ENCODE peak calls at places on chromosomes 6 and 20, in seven cellular contexts. W is activated effector memory CD4-positive, alpha-beta T cell treated with Interleukin-2 at 50 U/mL for 16 hours; H is cardiac fibroblast; P is activated CD8-positive, alpha-beta T cell treated with anti-CD3 and anti-CD28 coated beads for 36 hours; X is NCI-H2171 treated with DMSO at 0.1 percent for 48 hours; U is ELR; K is posterior cingulate gyrus. Y is an unnamed sample.

GRCh38 chr20:25324412-25324811 is 66.2 kb downstream of the ABHD12 start:
- DNase-seq in W (no peak), H (no peak), P (no peak), X (no peak), U (no peak), K (no peak), Y (no peak)

GRCh38 chr20:13220857-13221297 is at the start of gene ISM1:
- DNase-seq in W (peak), H (peak), P (peak), X (no peak), U (no peak), K (peak), Y (peak)

GRCh38 chr6:112841553-112842337 is 494.6 kb downstream of the RFPL4B start:
- DNase-seq in W (no peak), H (no peak), P (no peak), X (no peak), U (no peak), K (no peak), Y (peak)

GRCh38 chr20:64025826-64026412 is 10.1 kb upstream of the C20orf204 start:
- DNase-seq in W (no peak), H (no peak), P (no peak), X (no peak), U (no peak), K (no peak), Y (no peak)

GRCh38 chr6:49454787-49455709 is 8.0 kb downstream of the MMUT start:
- DNase-seq in W (no peak), H (no peak), P (no peak), X (peak), U (no peak), K (no peak), Y (peak)

GRCh38 chr20:44646023-44646640 is 5.4 kb downstream of the ADA start:
- DNase-seq in W (no peak), H (peak), P (peak), X (peak), U (peak), K (no peak), Y (peak)

GRCh38 chr20:25226433-25227316 is 21.2 kb upstream of the PYGB start:
- DNase-seq in W (no peak), H (no peak), P (no peak), X (no peak), U (no peak), K (no peak), Y (no peak)

GRCh38 chr20:63733117-63733516 is 3.3 kb upstream of the LIME1 start:
- DNase-seq in W (no peak), H (no peak), P (no peak), X (no peak), U (no peak), K (no peak), Y (no peak)

GRCh38 chr20:36240076-36240475 is 3.8 kb downstream of the AAR2 start:
- DNase-seq in W (no peak), H (no peak), P (no peak), X (no peak), U (no peak), K (no peak), Y (no peak)

GRCh38 chr20:44711237-44711636 is 3.9 kb upstream of the CCN5 start:
- DNase-seq in W (no peak), H (no peak), P (no peak), X (no peak), U (no peak), K (no peak), Y (no peak)

GRCh38 chr6:90388395-90388794 is 91.8 kb upstream of the BACH2 start:
- DNase-seq in W (no peak), H (no peak), P (peak), X (peak), U (no peak), K (no peak), Y (no peak)

GRCh38 chr20:1900321-1900791 is 5.1 kb downstream of the SIRPA start:
- DNase-seq in W (no peak), H (peak), P (peak), X (peak), U (peak), K (peak), Y (peak)

GRCh38 chr6:111573892-111574800 is 31.5 kb downstream of the TRAF3IP2 start:
- DNase-seq in W (no peak), H (peak), P (no peak), X (no peak), U (peak), K (no peak), Y (no peak)

GRCh38 chr6:135358251-135358821 is 139.2 kb downstream of the AHI1 start:
- DNase-seq in W (no peak), H (peak), P (no peak), X (no peak), U (peak), K (no peak), Y (no peak)

GRCh38 chr20:32481311-32482103 is 103.6 kb downstream of the NOL4L start:
- DNase-seq in W (no peak), H (no peak), P (no peak), X (no peak), U (no peak), K (no peak), Y (no peak)

GRCh38 chr6:100465701-100466409 is 1.1 kb upstream of the SIM1 start:
- DNase-seq in W (no peak), H (peak), P (no peak), X (no peak), U (peak), K (no peak), Y (no peak)

GRCh38 chr6:4884646-4885427 is 108.6 kb downstream of the CDYL start:
- DNase-seq in W (no peak), H (no peak), P (no peak), X (peak), U (no peak), K (no peak), Y (no peak)

GRCh38 chr20:47204008-47204745 is 152.3 kb downstream of the ZMYND8 start:
- DNase-seq in W (no peak), H (peak), P (no peak), X (no peak), U (peak), K (no peak), Y (no peak)